ENCODE peak calls at places on chromosomes 12 and 14, in four cellular contexts. One of them, this sample, is unnamed.

GRCh38 chr12:116152268-116152667 is 125.2 kb downstream of the MED13L start:
- DNase-seq in trophoblast cell: peak
- DNase-seq in IMR-90: peak
- DNase-seq in H9: no peak
- DNase-seq in this sample: no peak

GRCh38 chr12:131132118-131132892 is 178.6 kb downstream of the ADGRD1 start:
- DNase-seq in trophoblast cell: peak
- DNase-seq in IMR-90: peak
- DNase-seq in H9: peak
- DNase-seq in this sample: peak

GRCh38 chr12:65895759-65896656 is 71.7 kb downstream of the HMGA2 start:
- DNase-seq in trophoblast cell: peak
- DNase-seq in H9: peak
- DNase-seq in IMR-90: no peak
- DNase-seq in this sample: peak

GRCh38 chr12:37672655-37673260 is 643.8 kb upstream of the ALG10B start:
- DNase-seq in trophoblast cell: no peak
- DNase-seq in H9: no peak
- DNase-seq in IMR-90: no peak
- DNase-seq in this sample: no peak

GRCh38 chr14:25350071-25350470 is 300.1 kb upstream of the STXBP6 start:
- DNase-seq in H9: no peak
- DNase-seq in IMR-90: no peak
- DNase-seq in trophoblast cell: no peak
- DNase-seq in this sample: no peak

GRCh38 chr12:49750027-49750977 is 8.9 kb downstream of the TMBIM6 start:
- DNase-seq in trophoblast cell: no peak
- DNase-seq in IMR-90: peak
- DNase-seq in H9: no peak
- DNase-seq in this sample: no peak

GRCh38 chr12:44795970-44796369 is 80.1 kb downstream of the NELL2 start:
- DNase-seq in IMR-90: no peak
- DNase-seq in trophoblast cell: no peak
- DNase-seq in H9: no peak
- DNase-seq in this sample: no peak

GRCh38 chr14:75063013-75063412 is 811 bp downstream of the ACYP1 start:
- DNase-seq in IMR-90: no peak
- DNase-seq in H9: no peak
- DNase-seq in trophoblast cell: no peak
- DNase-seq in this sample: no peak

GRCh38 chr12:127389923-127390322 is 877.0 kb upstream of the TMEM132C start:
- DNase-seq in trophoblast cell: no peak
- DNase-seq in H9: peak
- DNase-seq in IMR-90: peak
- DNase-seq in this sample: peak

GRCh38 chr12:96398422-96399080 is 1.7 kb downstream of the CDK17 start:
- DNase-seq in trophoblast cell: no peak
- DNase-seq in IMR-90: peak
- DNase-seq in H9: no peak
- DNase-seq in this sample: no peak

GRCh38 chr14:100590726-100591452 is 3.7 kb upstream of the BEGAIN start:
- DNase-seq in IMR-90: no peak
- DNase-seq in H9: no peak
- DNase-seq in trophoblast cell: no peak
- DNase-seq in this sample: no peak

DNA sequence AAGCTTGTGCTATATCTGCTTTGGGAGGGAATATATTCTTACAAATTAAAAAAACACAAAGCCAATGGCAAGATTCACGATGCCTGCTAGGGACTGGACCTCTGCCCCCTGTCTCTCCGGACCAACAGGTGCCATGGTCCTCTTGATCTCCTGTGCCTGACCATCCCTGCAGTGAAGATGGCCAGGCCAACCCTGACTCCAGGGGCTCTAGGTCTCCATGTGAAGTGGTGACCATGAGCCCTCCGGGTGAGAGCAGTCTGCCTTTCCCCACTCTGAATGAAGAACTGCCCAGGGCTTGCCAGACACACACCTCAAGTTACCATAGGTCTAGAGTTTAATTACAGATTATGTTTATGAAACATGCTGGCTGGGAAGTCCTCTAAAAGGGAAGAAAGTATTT is 1.5 kb downstream of the ARHGDIB start:
- DNase-seq in H9: no peak
- DNase-seq in trophoblast cell: no peak
- DNase-seq in IMR-90: no peak
- DNase-seq in this sample: no peak
- H3K4me2 ChIP-seq in H9: no peak
- H3K4me2 ChIP-seq in trophoblast cell: no peak
- H3K4me2 ChIP-seq in IMR-90: no peak
- H3K4me2 ChIP-seq in this sample: no peak

GRCh38 chr14:103551338-103551762 is 11.1 kb downstream of the BAG5 start:
- DNase-seq in H9: no peak
- DNase-seq in trophoblast cell: no peak
- DNase-seq in IMR-90: no peak
- DNase-seq in this sample: no peak
- H2BK5ac ChIP-seq in H9: no peak
- H2BK5ac ChIP-seq in trophoblast cell: no peak
- H2BK5ac ChIP-seq in IMR-90: no peak
- H2BK5ac ChIP-seq in this sample: peak

GRCh38 chr14:67270933-67271332 is 29.7 kb downstream of the PALS1 start:
- DNase-seq in trophoblast cell: no peak
- DNase-seq in IMR-90: no peak
- DNase-seq in H9: no peak
- DNase-seq in this sample: no peak

GRCh38 chr14:67270354-67270753 is 29.1 kb downstream of the PALS1 start:
- DNase-seq in IMR-90: peak
- DNase-seq in H9: no peak
- DNase-seq in trophoblast cell: no peak
- DNase-seq in this sample: no peak

GRCh38 chr14:67269338-67270060 is 28.3 kb downstream of the PALS1 start:
- DNase-seq in H9: no peak
- DNase-seq in trophoblast cell: peak
- DNase-seq in IMR-90: peak
- DNase-seq in this sample: peak

GRCh38 chr14:67267929-67268328 is 26.7 kb downstream of the PALS1 start:
- DNase-seq in IMR-90: no peak
- DNase-seq in H9: no peak
- DNase-seq in trophoblast cell: no peak
- DNase-seq in this sample: no peak

DNA sequence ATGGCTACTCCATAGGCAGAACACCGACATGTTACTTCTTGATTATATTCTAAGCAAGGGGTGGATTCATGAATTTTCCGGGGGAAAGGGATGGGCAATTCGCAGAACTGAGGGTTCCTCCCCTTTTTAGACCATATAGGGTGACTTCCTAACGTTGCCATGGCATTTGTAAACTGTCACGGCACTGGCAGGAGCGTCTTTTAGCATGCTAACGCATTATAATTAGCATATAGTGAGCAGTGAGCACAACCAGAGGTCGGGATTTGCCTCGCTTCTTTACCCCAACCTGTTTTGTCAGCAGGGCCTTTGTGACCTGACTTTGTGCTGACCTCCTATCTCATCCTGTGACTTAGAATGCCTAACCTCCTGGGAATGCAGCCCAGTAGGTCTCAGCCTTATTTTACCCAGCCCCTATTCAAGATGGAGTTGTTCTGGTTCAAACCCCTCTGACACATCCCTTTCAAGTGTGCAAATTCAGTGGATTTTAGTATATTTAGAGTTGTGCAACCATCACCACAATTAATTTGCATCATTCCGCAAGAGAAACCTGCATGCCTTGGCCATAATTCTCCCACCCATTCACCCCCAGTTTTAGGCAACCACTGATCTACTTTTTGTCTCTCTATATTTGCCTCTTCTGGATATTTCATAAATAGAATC is 27.4 kb downstream of the PALS1 start:
- DNase-seq in IMR-90: peak
- DNase-seq in trophoblast cell: peak
- DNase-seq in H9: peak
- DNase-seq in this sample: peak
- H3K4me2 ChIP-seq in IMR-90: peak
- H3K4me2 ChIP-seq in trophoblast cell: peak
- H3K4me2 ChIP-seq in H9: peak
- H3K4me2 ChIP-seq in this sample: peak

DNA sequence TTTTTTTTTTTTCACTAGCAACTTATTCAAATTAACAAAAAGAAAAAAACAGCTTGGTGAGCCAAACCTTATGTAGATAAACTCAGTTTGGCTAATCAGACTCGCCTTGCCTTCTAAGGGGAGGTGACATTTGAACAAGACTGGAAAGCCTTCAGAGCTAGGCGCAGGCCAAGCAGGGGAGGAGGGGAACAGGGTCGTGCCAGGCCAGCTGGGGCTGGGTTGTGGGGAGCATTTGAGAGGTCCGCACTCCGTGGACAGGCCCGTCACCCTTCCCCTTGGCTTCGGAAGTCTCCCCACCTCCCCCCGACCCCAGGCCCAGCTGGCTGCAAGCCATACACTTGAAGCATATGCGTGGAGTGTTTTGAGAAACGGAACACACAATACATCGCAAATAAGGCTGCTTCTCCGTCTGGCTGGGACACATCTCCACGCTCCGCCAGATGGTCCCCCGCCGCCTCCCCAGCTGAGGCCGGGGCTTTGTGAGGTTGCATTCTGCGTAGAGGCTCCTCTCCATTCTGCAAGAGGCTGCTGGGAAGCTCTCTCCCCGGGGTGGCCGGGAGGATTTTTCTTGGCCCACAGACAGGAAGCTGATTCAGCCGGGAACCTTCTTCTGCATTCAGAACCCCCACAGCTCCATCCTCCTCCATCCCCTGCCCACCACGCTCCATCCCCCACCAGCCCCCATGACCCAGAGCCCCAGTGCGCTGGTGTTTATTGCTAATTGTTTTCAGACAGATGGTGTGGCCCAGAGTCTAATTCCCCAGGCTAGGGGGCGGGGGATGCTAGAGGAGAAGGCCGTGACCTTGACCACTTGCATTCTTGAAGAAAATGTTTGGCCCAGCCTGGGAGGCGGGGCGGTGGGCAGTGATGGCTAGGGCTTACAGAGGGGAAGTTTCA is 88.2 kb upstream of the NCOR2 start:
- DNase-seq in trophoblast cell: no peak
- DNase-seq in H9: peak
- DNase-seq in IMR-90: peak
- DNase-seq in this sample: peak
- H2BK5ac ChIP-seq in trophoblast cell: no peak
- H2BK5ac ChIP-seq in H9: no peak
- H2BK5ac ChIP-seq in IMR-90: peak
- H2BK5ac ChIP-seq in this sample: no peak

DNA sequence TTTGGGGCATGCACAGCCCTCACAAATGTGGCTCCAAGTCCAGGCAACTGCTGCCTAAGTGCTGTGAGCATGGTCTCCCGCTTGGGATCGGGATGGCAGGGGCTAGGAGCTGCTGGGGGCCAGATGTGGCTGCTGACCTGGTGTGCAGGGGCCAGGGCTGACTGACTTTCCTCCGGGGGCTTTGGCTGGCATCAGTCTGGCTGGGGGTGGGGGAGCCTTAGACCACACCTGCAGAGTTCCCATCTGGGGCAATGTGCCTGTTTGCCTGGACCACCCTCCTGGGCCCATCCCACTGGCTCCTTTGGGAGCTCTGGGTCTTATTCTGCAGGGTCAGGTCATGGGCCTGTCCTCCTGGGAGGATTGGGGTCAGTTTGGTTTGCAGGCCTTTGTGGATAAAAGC is 90.5 kb downstream of the TSPAN9 start:
- DNase-seq in H9: no peak
- DNase-seq in IMR-90: no peak
- DNase-seq in trophoblast cell: no peak
- DNase-seq in this sample: no peak
- H3K4me2 ChIP-seq in H9: no peak
- H3K4me2 ChIP-seq in IMR-90: no peak
- H3K4me2 ChIP-seq in trophoblast cell: no peak
- H3K4me2 ChIP-seq in this sample: no peak

DNA sequence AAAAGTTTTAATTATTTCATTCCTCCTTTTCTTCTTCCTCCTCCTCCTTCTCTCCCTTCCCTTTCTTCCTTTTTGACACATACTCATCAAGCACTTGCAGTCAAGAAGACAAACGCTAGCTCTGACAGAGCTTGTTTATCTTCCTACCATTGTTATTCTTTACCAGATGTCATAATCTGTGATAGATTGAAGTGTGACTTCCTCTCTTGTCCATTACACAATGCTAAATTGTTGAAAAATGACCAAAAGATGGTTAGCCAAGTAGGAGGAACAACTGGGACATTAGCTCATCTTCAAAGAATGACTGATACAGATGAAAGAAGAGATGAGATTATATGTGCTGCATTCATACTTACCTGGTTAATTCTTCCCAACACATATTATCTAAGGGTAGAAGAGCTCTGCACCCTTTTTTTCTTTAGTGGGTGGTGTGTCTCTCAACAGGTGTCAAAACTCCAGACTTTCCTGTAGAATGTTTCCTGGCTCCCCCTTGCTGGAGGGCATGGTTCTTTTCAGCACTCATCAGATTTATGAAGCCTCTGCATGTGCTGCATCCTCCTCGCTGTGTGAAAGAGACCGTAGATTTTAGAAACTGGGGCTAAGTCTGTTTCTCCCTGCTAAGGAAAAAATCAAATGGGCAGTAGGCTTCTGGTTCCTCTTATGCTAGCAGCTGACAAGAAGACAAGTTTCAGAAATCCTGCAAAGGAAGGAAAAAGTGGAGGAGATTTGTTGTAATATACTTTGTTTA is 147.1 kb downstream of the TMX1 start:
- DNase-seq in IMR-90: no peak
- DNase-seq in H9: no peak
- DNase-seq in trophoblast cell: no peak
- DNase-seq in this sample: no peak
- H2BK5ac ChIP-seq in IMR-90: no peak
- H2BK5ac ChIP-seq in H9: no peak
- H2BK5ac ChIP-seq in trophoblast cell: no peak
- H2BK5ac ChIP-seq in this sample: no peak

This sample was measured in neuronal stem cell.